ENCODE peak calls at places on chromosomes 6 and 20, in six cellular contexts. One of them, this sample, is unnamed.

GRCh38 chr6:154891901-154892300 is 103.2 kb upstream of the TIAM2 start:
- DNase-seq in testis: no peak
- DNase-seq in activated CD4-positive, CD25-positive, alpha-beta regulatory T cell: no peak
- DNase-seq in DMS153: no peak
- DNase-seq in left cardiac atrium: no peak
- DNase-seq in tibial artery: no peak
- DNase-seq in this sample: peak; percentile 59

GRCh38 chr20:5230544-5230943 is 86.2 kb downstream of the PROKR2 start:
- DNase-seq in testis: no peak
- DNase-seq in activated CD4-positive, CD25-positive, alpha-beta regulatory T cell: no peak
- DNase-seq in DMS153: no peak
- DNase-seq in left cardiac atrium: no peak
- DNase-seq in tibial artery: no peak
- DNase-seq in this sample: no peak

GRCh38 chr6:17417817-17418216 is 24.4 kb downstream of the CAP2 start:
- DNase-seq in testis: no peak
- DNase-seq in activated CD4-positive, CD25-positive, alpha-beta regulatory T cell: no peak
- DNase-seq in DMS153: no peak
- DNase-seq in left cardiac atrium: no peak
- DNase-seq in tibial artery: no peak
- DNase-seq in this sample: peak; percentile 88

GRCh38 chr6:127436578-127437110 is 22.5 kb downstream of the KIAA0408 start:
- DNase-seq in testis: no peak
- DNase-seq in activated CD4-positive, CD25-positive, alpha-beta regulatory T cell: no peak
- DNase-seq in DMS153: no peak
- DNase-seq in left cardiac atrium: no peak
- DNase-seq in tibial artery: no peak
- DNase-seq in this sample: no peak

GRCh38 chr20:49641683-49642649 is 71.7 kb downstream of the B4GALT5 start:
- DNase-seq in testis: peak; percentile 77
- DNase-seq in activated CD4-positive, CD25-positive, alpha-beta regulatory T cell: no peak
- DNase-seq in DMS153: peak; percentile 26
- DNase-seq in left cardiac atrium: no peak
- DNase-seq in tibial artery: no peak
- DNase-seq in this sample: no peak

GRCh38 chr6:133802861-133803260 is 86.1 kb upstream of the TCF21 start:
- DNase-seq in testis: no peak
- DNase-seq in activated CD4-positive, CD25-positive, alpha-beta regulatory T cell: no peak
- DNase-seq in DMS153: no peak
- DNase-seq in left cardiac atrium: no peak
- DNase-seq in tibial artery: no peak
- DNase-seq in this sample: no peak

GRCh38 chr6:143647191-143647590 is 30.6 kb upstream of the PHACTR2 start:
- DNase-seq in testis: no peak
- DNase-seq in activated CD4-positive, CD25-positive, alpha-beta regulatory T cell: no peak
- DNase-seq in DMS153: no peak
- DNase-seq in left cardiac atrium: no peak
- DNase-seq in tibial artery: no peak
- DNase-seq in this sample: no peak

GRCh38 chr6:29651413-29652197 is 5.3 kb upstream of the MOG start:
- DNase-seq in testis: no peak
- DNase-seq in activated CD4-positive, CD25-positive, alpha-beta regulatory T cell: no peak
- DNase-seq in DMS153: no peak
- DNase-seq in left cardiac atrium: no peak
- DNase-seq in tibial artery: no peak
- DNase-seq in this sample: peak; percentile 47

GRCh38 chr6:123518441-123519190 is 118.1 kb downstream of the TRDN start:
- DNase-seq in testis: no peak
- DNase-seq in activated CD4-positive, CD25-positive, alpha-beta regulatory T cell: no peak
- DNase-seq in DMS153: no peak
- DNase-seq in left cardiac atrium: no peak
- DNase-seq in tibial artery: peak; percentile 19
- DNase-seq in this sample: no peak

GRCh38 chr6:141753180-141753579 is 379.5 kb upstream of the GJE1 start:
- DNase-seq in testis: no peak
- DNase-seq in activated CD4-positive, CD25-positive, alpha-beta regulatory T cell: no peak
- DNase-seq in DMS153: no peak
- DNase-seq in left cardiac atrium: no peak
- DNase-seq in tibial artery: no peak
- DNase-seq in this sample: no peak

GRCh38 chr6:33418690-33419291 is 884 bp upstream of the CUTA start:
- DNase-seq in testis: no peak
- DNase-seq in activated CD4-positive, CD25-positive, alpha-beta regulatory T cell: no peak
- DNase-seq in DMS153: no peak
- DNase-seq in left cardiac atrium: no peak
- DNase-seq in tibial artery: no peak
- DNase-seq in this sample: no peak

GRCh38 chr6:22765015-22765414 is 195.6 kb downstream of the HDGFL1 start:
- DNase-seq in testis: no peak
- DNase-seq in activated CD4-positive, CD25-positive, alpha-beta regulatory T cell: no peak
- DNase-seq in DMS153: no peak
- DNase-seq in left cardiac atrium: no peak
- DNase-seq in tibial artery: no peak
- DNase-seq in this sample: peak; percentile 60

GRCh38 chr6:150830409-150831165 is 34.9 kb upstream of the MTHFD1L start:
- DNase-seq in testis: no peak
- DNase-seq in activated CD4-positive, CD25-positive, alpha-beta regulatory T cell: no peak
- DNase-seq in DMS153: no peak
- DNase-seq in left cardiac atrium: no peak
- DNase-seq in tibial artery: no peak
- DNase-seq in this sample: no peak

GRCh38 chr6:125102901-125103300 is 50.7 kb upstream of the TPD52L1 start:
- DNase-seq in testis: no peak
- DNase-seq in activated CD4-positive, CD25-positive, alpha-beta regulatory T cell: no peak
- DNase-seq in DMS153: no peak
- DNase-seq in left cardiac atrium: no peak
- DNase-seq in tibial artery: no peak
- DNase-seq in this sample: peak; percentile 96

GRCh38 chr6:148395583-148396101 is 53.0 kb downstream of the SASH1 start:
- DNase-seq in testis: no peak
- DNase-seq in activated CD4-positive, CD25-positive, alpha-beta regulatory T cell: no peak
- DNase-seq in DMS153: no peak
- DNase-seq in left cardiac atrium: no peak
- DNase-seq in tibial artery: no peak
- DNase-seq in this sample: no peak

GRCh38 chr20:8216375-8217200 is 84.5 kb downstream of the PLCB1 start:
- DNase-seq in testis: no peak
- DNase-seq in activated CD4-positive, CD25-positive, alpha-beta regulatory T cell: no peak
- DNase-seq in DMS153: no peak
- DNase-seq in left cardiac atrium: no peak
- DNase-seq in tibial artery: no peak
- DNase-seq in this sample: no peak

GRCh38 chr6:118334634-118335033 is 213.5 kb upstream of the PLN start:
- DNase-seq in testis: no peak
- DNase-seq in activated CD4-positive, CD25-positive, alpha-beta regulatory T cell: no peak
- DNase-seq in DMS153: no peak
- DNase-seq in left cardiac atrium: no peak
- DNase-seq in tibial artery: no peak
- DNase-seq in this sample: no peak

GRCh38 chr6:87723727-87724078 is 21.7 kb upstream of the AKIRIN2 start:
- DNase-seq in testis: no peak
- DNase-seq in activated CD4-positive, CD25-positive, alpha-beta regulatory T cell: no peak
- DNase-seq in DMS153: no peak
- DNase-seq in left cardiac atrium: no peak
- DNase-seq in tibial artery: no peak
- DNase-seq in this sample: no peak

GRCh38 chr6:145772846-145773245 is 37.5 kb upstream of the EPM2A start:
- DNase-seq in testis: no peak
- DNase-seq in activated CD4-positive, CD25-positive, alpha-beta regulatory T cell: no peak
- DNase-seq in DMS153: no peak
- DNase-seq in left cardiac atrium: no peak
- DNase-seq in tibial artery: no peak
- DNase-seq in this sample: peak; percentile 19

GRCh38 chr6:161393839-161394364 is 120.0 kb upstream of the AGPAT4 start:
- DNase-seq in testis: peak; percentile 65
- DNase-seq in activated CD4-positive, CD25-positive, alpha-beta regulatory T cell: no peak
- DNase-seq in DMS153: peak; percentile 57
- DNase-seq in left cardiac atrium: no peak
- DNase-seq in tibial artery: peak; percentile 35
- DNase-seq in this sample: peak; percentile 92

GRCh38 chr20:4091332-4092135 is 76.2 kb upstream of the RNF24 start:
- DNase-seq in testis: peak; percentile 67
- DNase-seq in activated CD4-positive, CD25-positive, alpha-beta regulatory T cell: peak; percentile 4
- DNase-seq in DMS153: peak; percentile 14
- DNase-seq in left cardiac atrium: peak; percentile 62
- DNase-seq in tibial artery: no peak
- DNase-seq in this sample: no peak

GRCh38 chr6:75334266-75335040 is 49.9 kb upstream of the TMEM30A start:
- DNase-seq in testis: no peak
- DNase-seq in activated CD4-positive, CD25-positive, alpha-beta regulatory T cell: no peak
- DNase-seq in DMS153: peak; percentile 23
- DNase-seq in left cardiac atrium: peak; percentile 18
- DNase-seq in tibial artery: no peak
- DNase-seq in this sample: peak; percentile 93

GRCh38 chr6:108651287-108651686 is 90.6 kb downstream of the FOXO3 start:
- DNase-seq in testis: no peak
- DNase-seq in activated CD4-positive, CD25-positive, alpha-beta regulatory T cell: no peak
- DNase-seq in DMS153: no peak
- DNase-seq in left cardiac atrium: no peak
- DNase-seq in tibial artery: no peak
- DNase-seq in this sample: no peak

GRCh38 chr20:60249436-60249835 is 291.2 kb downstream of the CDH26 start:
- DNase-seq in testis: no peak
- DNase-seq in activated CD4-positive, CD25-positive, alpha-beta regulatory T cell: no peak
- DNase-seq in DMS153: no peak
- DNase-seq in left cardiac atrium: no peak
- DNase-seq in tibial artery: no peak
- DNase-seq in this sample: peak; percentile 83

GRCh38 chr6:66496659-66497058 is 789.6 kb upstream of the EYS start:
- DNase-seq in testis: no peak
- DNase-seq in activated CD4-positive, CD25-positive, alpha-beta regulatory T cell: no peak
- DNase-seq in DMS153: peak; percentile 30
- DNase-seq in left cardiac atrium: no peak
- DNase-seq in tibial artery: no peak
- DNase-seq in this sample: no peak

GRCh38 chr6:3654898-3655297 is 96.6 kb downstream of the PXDC1 start:
- DNase-seq in testis: no peak
- DNase-seq in activated CD4-positive, CD25-positive, alpha-beta regulatory T cell: no peak
- DNase-seq in DMS153: no peak
- DNase-seq in left cardiac atrium: no peak
- DNase-seq in tibial artery: no peak
- DNase-seq in this sample: no peak

GRCh38 chr20:25338112-25339023 is 52.3 kb downstream of the ABHD12 start:
- DNase-seq in testis: no peak
- DNase-seq in activated CD4-positive, CD25-positive, alpha-beta regulatory T cell: no peak
- DNase-seq in DMS153: no peak
- DNase-seq in left cardiac atrium: no peak
- DNase-seq in tibial artery: no peak
- DNase-seq in this sample: no peak

GRCh38 chr6:2081155-2082138 is 164.0 kb downstream of the GMDS start:
- DNase-seq in testis: no peak
- DNase-seq in activated CD4-positive, CD25-positive, alpha-beta regulatory T cell: no peak
- DNase-seq in DMS153: no peak
- DNase-seq in left cardiac atrium: no peak
- DNase-seq in tibial artery: no peak
- DNase-seq in this sample: no peak

GRCh38 chr6:129795261-129795660 is 65.9 kb downstream of the TMEM244 start:
- DNase-seq in testis: peak; percentile 83
- DNase-seq in activated CD4-positive, CD25-positive, alpha-beta regulatory T cell: no peak
- DNase-seq in DMS153: no peak
- DNase-seq in left cardiac atrium: no peak
- DNase-seq in tibial artery: no peak
- DNase-seq in this sample: peak; percentile 89

GRCh38 chr6:15534970-15535369 is 127.9 kb downstream of the DTNBP1 start:
- DNase-seq in testis: no peak
- DNase-seq in activated CD4-positive, CD25-positive, alpha-beta regulatory T cell: no peak
- DNase-seq in DMS153: no peak
- DNase-seq in left cardiac atrium: no peak
- DNase-seq in tibial artery: no peak
- DNase-seq in this sample: peak; percentile 60

GRCh38 chr6:28944412-28945006 is 20.7 kb upstream of the TRIM27 start:
- DNase-seq in testis: peak; percentile 71
- DNase-seq in activated CD4-positive, CD25-positive, alpha-beta regulatory T cell: peak; percentile 63
- DNase-seq in DMS153: peak; percentile 37
- DNase-seq in left cardiac atrium: peak; percentile 51
- DNase-seq in tibial artery: peak; percentile 34
- DNase-seq in this sample: peak; percentile 72

GRCh38 chr20:57919059-57919458 is 209.2 kb upstream of the PMEPA1 start:
- DNase-seq in testis: no peak
- DNase-seq in activated CD4-positive, CD25-positive, alpha-beta regulatory T cell: no peak
- DNase-seq in DMS153: no peak
- DNase-seq in left cardiac atrium: no peak
- DNase-seq in tibial artery: no peak
- DNase-seq in this sample: no peak

GRCh38 chr20:34705383-34706021 is 1.4 kb downstream of the TP53INP2 start:
- DNase-seq in testis: peak; percentile 23
- DNase-seq in activated CD4-positive, CD25-positive, alpha-beta regulatory T cell: no peak
- DNase-seq in DMS153: peak; percentile 44
- DNase-seq in left cardiac atrium: peak; percentile 43
- DNase-seq in tibial artery: no peak
- DNase-seq in this sample: peak; percentile 50

GRCh38 chr6:30192076-30192475 is 21.1 kb downstream of the TRIM26 start:
- DNase-seq in testis: no peak
- DNase-seq in activated CD4-positive, CD25-positive, alpha-beta regulatory T cell: no peak
- DNase-seq in DMS153: no peak
- DNase-seq in left cardiac atrium: no peak
- DNase-seq in tibial artery: no peak
- DNase-seq in this sample: no peak

GRCh38 chr6:13511913-13512717 is 24.7 kb upstream of the GFOD1 start:
- DNase-seq in testis: no peak
- DNase-seq in activated CD4-positive, CD25-positive, alpha-beta regulatory T cell: no peak
- DNase-seq in DMS153: no peak
- DNase-seq in left cardiac atrium: peak; percentile 42
- DNase-seq in tibial artery: no peak
- DNase-seq in this sample: no peak

GRCh38 chr6:154768280-154768679 is 35.1 kb downstream of the SCAF8 start:
- DNase-seq in testis: no peak
- DNase-seq in activated CD4-positive, CD25-positive, alpha-beta regulatory T cell: no peak
- DNase-seq in DMS153: no peak
- DNase-seq in left cardiac atrium: no peak
- DNase-seq in tibial artery: no peak
- DNase-seq in this sample: no peak